ENCODE peak calls at places on chromosomes 2 and 18, in nine cellular contexts. Z is stimulated activated CD4-positive, alpha-beta T cell treated with anti-CD3 and anti-CD28 coated beads, Interleukin-1b, Interleukin-23, amount 100 ng/mL, for 24 hours; A is NCI-H2171 treated with DMSO at 0.1 percent for 48 hours; N is activated T-helper 1 cell treated with anti-CD3 and anti-CD28 coated beads, Interleukin-2, amount 50 U/mL, for 16 hours; O is SHP77; S is brain microvascular endothelial cell; F is T-helper 2 cell treated with Interferon-gamma antibody and Interleukin-4, amounts not matched to agents 5 μg/mL and 100 μg/mL, for 36 hours; C is kidney; E is choroid plexus epithelial cell. W is an unnamed sample.
A peak's percentile ranks its signal among the peaks of the same experiment; 100 is the strongest.

GRCh38 chr2:42328148-42328833 is 32.7 kb downstream of the COX7A2L start:
- DNase-seq in Z (no peak), A (peak; percentile 22), N (no peak), O (peak; percentile 12), S (no peak), F (no peak), C (no peak), E (peak; percentile 73), W (no peak)

GRCh38 chr2:85756822-85757435 is 3.1 kb downstream of the ATOH8 start:
- DNase-seq in Z (no peak), A (no peak), N (no peak), O (peak; percentile 42), S (no peak), F (no peak), C (no peak), E (no peak), W (no peak)

GRCh38 chr2:27255660-27256059 is 7.2 kb downstream of the SLC30A3 start:
- DNase-seq in Z (no peak), A (no peak), N (no peak), O (no peak), S (peak; percentile 7), F (no peak), C (no peak), E (peak; percentile 38), W (no peak)

GRCh38 chr2:59658906-59659305 is 894.5 kb downstream of the BCL11A start:
- DNase-seq in Z (no peak), A (no peak), N (no peak), O (no peak), S (no peak), F (no peak), C (no peak), E (no peak), W (no peak)

GRCh38 chr2:12824304-12824761 is 107.6 kb downstream of the TRIB2 start:
- DNase-seq in Z (no peak), A (peak; percentile 95), N (no peak), O (no peak), S (peak; percentile 4), F (no peak), C (peak; percentile 80), E (no peak), W (peak; percentile 16)

GRCh38 chr18:79489048-79489899 is 93.5 kb downstream of the NFATC1 start:
- DNase-seq in Z (no peak), A (no peak), N (no peak), O (no peak), S (no peak), F (no peak), C (peak; percentile 69), E (no peak), W (no peak)

GRCh38 chr2:131104487-131105155 is 515 bp upstream of the PLEKHB2 start:
- DNase-seq in Z (peak; percentile 7), A (peak; percentile 92), N (no peak), O (peak; percentile 88), S (peak; percentile 39), F (peak; percentile 59), C (peak; percentile 92), E (peak; percentile 85), W (no peak)

GRCh38 chr2:233081731-233082221 is 21.6 kb downstream of the INPP5D start:
- DNase-seq in Z (no peak), A (no peak), N (no peak), O (no peak), S (no peak), F (no peak), C (peak; percentile 67), E (no peak), W (no peak)

GRCh38 chr18:28711096-28711495 is 534.2 kb upstream of the CDH2 start:
- DNase-seq in Z (no peak), A (no peak), N (no peak), O (no peak), S (no peak), F (no peak), C (no peak), E (no peak), W (no peak)

GRCh38 chr2:110838657-110839357 is 106.4 kb downstream of the ACOXL start:
- DNase-seq in Z (no peak), A (peak; percentile 5), N (no peak), O (no peak), S (no peak), F (no peak), C (no peak), E (no peak), W (no peak)

GRCh38 chr2:83971547-83971946 is 487.5 kb downstream of the SUCLG1 start:
- DNase-seq in Z (no peak), A (no peak), N (no peak), O (no peak), S (no peak), F (no peak), C (no peak), E (no peak), W (no peak)

GRCh38 chr18:57853864-57854263 is 50.7 kb upstream of the ATP8B1 start:
- DNase-seq in Z (no peak), A (no peak), N (no peak), O (no peak), S (no peak), F (no peak), C (no peak), E (no peak), W (no peak)

GRCh38 chr18:75799449-75800330 is 372.2 kb upstream of the SMIM21 start:
- DNase-seq in Z (no peak), A (no peak), N (no peak), O (no peak), S (no peak), F (no peak), C (no peak), E (no peak), W (no peak)

GRCh38 chr2:241980193-241980592 is 110.7 kb downstream of the RTP5 start:
- DNase-seq in Z (no peak), A (no peak), N (no peak), O (no peak), S (no peak), F (no peak), C (no peak), E (no peak), W (no peak)

GRCh38 chr18:61635901-61636528 is 256.8 kb downstream of the RNF152 start:
- DNase-seq in Z (peak; percentile 5), A (peak; percentile 29), N (no peak), O (peak; percentile 62), S (peak; percentile 35), F (no peak), C (peak; percentile 89), E (peak; percentile 80), W (peak; percentile 46)

GRCh38 chr2:127381762-127382161 is 6.0 kb downstream of the MAP3K2 start:
- DNase-seq in Z (peak; percentile 31), A (no peak), N (no peak), O (no peak), S (no peak), F (no peak), C (no peak), E (no peak), W (no peak)

GRCh38 chr2:189328451-189329249 is 112.6 kb upstream of the WDR75 start:
- DNase-seq in Z (no peak), A (no peak), N (no peak), O (no peak), S (peak; percentile 64), F (no peak), C (no peak), E (peak; percentile 58), W (no peak)

GRCh38 chr2:145410096-145410495 is 890.2 kb upstream of the ZEB2 start:
- DNase-seq in Z (no peak), A (no peak), N (no peak), O (no peak), S (no peak), F (no peak), C (no peak), E (no peak), W (no peak)

GRCh38 chr2:113067681-113068080 is at the start of gene IL1F10:
- DNase-seq in Z (no peak), A (no peak), N (no peak), O (no peak), S (no peak), F (no peak), C (no peak), E (no peak), W (no peak)

GRCh38 chr2:201879986-201880385 is 73.6 kb downstream of the CDK15 start:
- DNase-seq in Z (no peak), A (no peak), N (no peak), O (no peak), S (no peak), F (no peak), C (no peak), E (no peak), W (no peak)

GRCh38 chr2:105563000-105563719 is 164.3 kb upstream of the FHL2 start:
- DNase-seq in Z (no peak), A (no peak), N (no peak), O (no peak), S (no peak), F (no peak), C (no peak), E (no peak), W (no peak)

GRCh38 chr2:112995346-112995920 is 9.8 kb upstream of the IL36A start:
- DNase-seq in Z (no peak), A (no peak), N (no peak), O (no peak), S (no peak), F (no peak), C (no peak), E (no peak), W (no peak)

GRCh38 chr2:211241891-211242290 is 685.5 kb downstream of the CPS1 start:
- DNase-seq in Z (no peak), A (no peak), N (no peak), O (no peak), S (no peak), F (no peak), C (no peak), E (no peak), W (no peak)